ENCODE peak calls at places on chromosomes 7 and 10, in four cellular contexts. A, Z, O and V are unnamed samples.

GRCh38 chr10:7233259-7233991 is 177.4 kb downstream of the SFMBT2 start:
- DNase-seq in A (no peak), Z (no peak), O (no peak), V (no peak)

GRCh38 chr10:78225611-78226010 is 191.9 kb downstream of the RPS24 start:
- DNase-seq in A (no peak), Z (peak; percentile 13), O (no peak), V (no peak)

GRCh38 chr7:140074780-140075179 is 12.0 kb upstream of the PARP12 start:
- DNase-seq in A (no peak), Z (no peak), O (no peak), V (no peak)

GRCh38 chr7:27151945-27152815 is at the start of gene HOXA3:
- DNase-seq in A (no peak), Z (peak; percentile 86), O (peak; percentile 71), V (no peak)

GRCh38 chr10:23338155-23338828 is 6.3 kb downstream of the C10orf67 start:
- DNase-seq in A (no peak), Z (no peak), O (peak; percentile 50), V (no peak)

GRCh38 chr7:27201231-27202017 is 1.5 kb upstream of the HOXA13 start:
- DNase-seq in A (no peak), Z (no peak), O (no peak), V (no peak)

GRCh38 chr7:14688208-14688607 is 214.3 kb downstream of the DGKB start:
- DNase-seq in A (no peak), Z (no peak), O (no peak), V (no peak)

GRCh38 chr10:125017547-125018298 is 75.8 kb downstream of the ZRANB1 start:
- DNase-seq in A (no peak), Z (no peak), O (peak; percentile 25), V (no peak)

GRCh38 chr10:78416031-78416800 is 382.6 kb downstream of the RPS24 start:
- DNase-seq in A (no peak), Z (no peak), O (peak; percentile 17), V (no peak)

GRCh38 chr10:21406595-21407218 is 118.8 kb downstream of the SKIDA1 start:
- DNase-seq in A (no peak), Z (no peak), O (no peak), V (peak; percentile 31)

GRCh38 chr7:14446829-14447228 is 455.7 kb downstream of the DGKB start:
- DNase-seq in A (no peak), Z (no peak), O (no peak), V (no peak)

GRCh38 chr7:132226046-132226590 is 350.2 kb downstream of the PLXNA4 start:
- DNase-seq in A (no peak), Z (no peak), O (no peak), V (no peak)

GRCh38 chr7:36937754-36938551 is 213.7 kb upstream of the AOAH start:
- DNase-seq in A (no peak), Z (no peak), O (no peak), V (no peak)

GRCh38 chr10:88065384-88066049 is 202.1 kb downstream of the PTEN start:
- DNase-seq in A (peak; percentile 66), Z (no peak), O (no peak), V (peak; percentile 93)

GRCh38 chr7:95915731-95916130 is 143.4 kb downstream of the DYNC1I1 start:
- DNase-seq in A (no peak), Z (no peak), O (no peak), V (no peak)

GRCh38 chr7:102916881-102917280 is 4.1 kb downstream of the LRRC17 start:
- DNase-seq in A (no peak), Z (no peak), O (no peak), V (no peak)

GRCh38 chr7:29278362-29279070 is 83.9 kb downstream of the CHN2 start:
- DNase-seq in A (no peak), Z (no peak), O (no peak), V (no peak)

GRCh38 chr10:119786117-119786769 is 60.4 kb downstream of the INPP5F start:
- DNase-seq in A (no peak), Z (no peak), O (no peak), V (no peak)

GRCh38 chr10:119377905-119378736 is 164.4 kb downstream of the RGS10 start:
- DNase-seq in A (no peak), Z (no peak), O (no peak), V (no peak)

GRCh38 chr7:6306471-6306870 is 34.0 kb upstream of the CYTH3 start:
- DNase-seq in A (no peak), Z (no peak), O (peak; percentile 32), V (no peak)

GRCh38 chr10:13893926-13894325 is 307.2 kb downstream of the PRPF18 start:
- DNase-seq in A (no peak), Z (no peak), O (no peak), V (no peak)

GRCh38 chr7:35374858-35375257 is 121.0 kb upstream of the TBX20 start:
- DNase-seq in A (no peak), Z (no peak), O (no peak), V (no peak)

DNA sequence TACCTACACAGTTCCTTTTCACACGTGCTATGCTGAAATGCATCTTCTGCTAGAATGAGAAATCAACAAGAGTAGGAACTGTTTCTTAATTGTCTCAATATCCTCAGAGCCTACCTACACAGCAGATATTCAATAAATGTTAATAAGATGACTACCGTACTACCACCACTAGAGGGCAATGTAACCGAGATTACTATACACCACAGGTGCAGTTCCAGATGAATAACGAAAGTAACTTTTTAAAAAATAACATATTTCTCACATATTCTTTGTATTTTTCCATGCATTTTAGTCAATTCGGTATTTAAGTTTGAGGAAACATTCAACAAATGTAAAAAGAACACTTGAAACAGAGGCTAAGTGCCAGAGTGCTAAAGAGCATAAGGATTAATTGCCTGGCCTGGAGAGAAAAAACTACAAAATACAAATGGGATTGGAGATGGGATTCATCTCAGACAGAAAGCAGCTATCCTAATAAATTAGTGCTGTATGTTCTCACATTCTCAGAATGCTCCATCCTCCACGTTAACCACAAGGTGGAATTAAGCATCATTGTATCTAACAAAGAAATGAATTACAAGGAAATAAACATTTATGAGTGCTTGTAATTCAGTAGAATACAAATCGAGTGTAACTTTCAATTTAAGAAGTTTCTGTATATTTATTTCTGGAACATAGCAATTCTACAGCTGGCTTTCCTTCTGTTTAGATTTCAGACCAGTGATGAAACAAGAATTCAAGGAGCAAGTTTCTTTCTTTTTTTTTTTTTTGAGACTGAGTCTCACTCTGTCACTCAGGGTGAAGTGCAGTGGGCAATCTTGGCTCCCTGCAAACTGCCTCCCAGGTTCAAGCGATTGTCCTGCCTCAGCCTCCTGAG is 20.3 kb upstream of the HECTD2 start:
- DNase-seq in A (no peak), Z (no peak), O (no peak), V (peak; percentile 75)
- H3K4me3 ChIP-seq in A (no peak overlapping the region), Z (no peak overlapping the region), O (no peak overlapping the region), V (no peak overlapping the region)

DNA sequence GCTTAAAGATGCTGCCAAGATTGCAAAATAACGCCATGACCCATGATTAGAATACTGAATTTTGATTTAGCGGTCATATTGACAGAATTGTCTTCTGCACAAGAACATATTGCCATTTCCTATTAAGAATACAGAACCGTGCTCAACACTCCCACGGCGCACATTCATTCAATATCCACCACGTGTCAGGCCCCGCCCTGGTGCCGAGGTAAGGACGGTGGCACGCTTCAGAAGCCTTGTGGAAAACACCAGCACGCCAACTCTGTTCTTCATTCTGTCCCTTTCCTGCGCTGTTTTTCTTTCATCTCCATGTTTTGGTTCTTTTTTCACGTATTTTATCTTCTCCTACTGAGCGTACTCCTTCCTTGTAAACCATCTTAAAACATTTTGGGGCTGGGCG is 189.3 kb downstream of the ZMYND11 start:
- DNase-seq in A (no peak), Z (no peak), O (no peak), V (no peak)
- H3K4me3 ChIP-seq in A (no peak overlapping the region), Z (no peak overlapping the region), O (no peak overlapping the region), V (no peak overlapping the region)

DNA sequence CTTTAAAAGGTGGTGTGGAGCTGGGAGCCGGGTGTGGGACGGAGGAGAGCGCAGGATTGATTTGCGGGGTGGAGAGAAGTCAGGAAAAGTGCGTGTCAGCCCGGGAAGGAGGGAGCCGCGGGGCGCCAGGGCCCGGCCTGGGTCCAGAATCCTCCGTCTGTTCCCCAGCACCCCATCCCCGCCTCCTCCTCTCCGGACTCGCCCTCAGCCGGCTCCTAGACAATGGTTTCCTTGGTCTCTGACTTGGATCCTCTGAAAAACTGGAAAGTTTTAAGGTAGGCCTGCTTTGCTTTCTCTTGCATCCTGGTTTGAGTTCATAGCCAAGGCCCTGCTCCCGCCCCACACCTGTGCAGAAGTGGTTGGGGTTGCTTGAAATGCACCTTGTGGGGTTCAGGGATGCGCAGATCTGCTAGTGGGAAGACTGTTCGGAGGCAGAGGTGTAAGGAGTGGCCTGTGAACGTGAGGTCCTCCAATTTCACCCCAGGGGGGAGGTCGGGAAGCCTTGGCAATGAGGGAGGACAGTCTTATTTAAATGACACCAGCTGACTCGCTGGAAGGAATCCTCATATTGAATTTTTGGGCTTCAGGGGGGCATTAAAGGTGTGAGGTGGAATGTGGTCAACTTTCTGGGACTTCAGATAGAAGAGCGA is 219.0 kb upstream of the CELF2 start:
- DNase-seq in A (no peak), Z (peak; percentile 85), O (no peak), V (no peak)
- H3K4me3 ChIP-seq in A (no peak overlapping the region), Z (no peak overlapping the region), O (no peak overlapping the region), V (no peak overlapping the region)

GRCh38 chr7:31052841-31053601 is 913 bp downstream of the ADCYAP1R1 start:
- DNase-seq in A (no peak), Z (peak; percentile 57), O (no peak), V (no peak)
- H3K4me3 ChIP-seq in A (no peak overlapping the region), Z (no peak overlapping the region), O (no peak overlapping the region), V (no peak overlapping the region)

DNA sequence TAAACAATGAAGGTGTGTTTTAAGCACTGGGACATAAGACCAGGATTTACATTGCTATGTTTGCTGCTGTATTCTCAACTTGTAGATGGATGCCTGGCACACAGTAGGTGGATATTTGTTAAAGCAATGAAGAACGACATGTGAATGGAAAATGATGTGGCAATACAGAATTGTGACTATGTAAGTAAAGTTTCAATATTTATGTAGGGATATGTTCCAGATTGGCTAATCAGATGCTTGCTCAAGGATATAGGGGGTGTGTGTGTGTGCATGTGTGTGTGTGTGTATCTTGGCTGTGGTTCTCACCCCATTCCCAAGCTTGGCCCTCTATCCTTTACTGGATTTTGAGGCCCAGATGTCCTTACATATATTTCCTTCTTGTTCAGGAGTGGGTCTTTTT is 42.7 kb upstream of the LAMB1 start:
- DNase-seq in A (no peak), Z (no peak), O (peak; percentile 74), V (no peak)
- H3K4me3 ChIP-seq in A (no peak overlapping the region), Z (no peak overlapping the region), O (no peak overlapping the region), V (no peak overlapping the region)